ENCODE peak calls at places on chromosome 22, in five cellular contexts. Z is astrocyte of the cerebellum; D is NCI-H1436; H is activated CD4-positive, alpha-beta T cell treated with anti-CD3 and anti-CD28 coated beads, Interleukin-2, amount 50 U/mL, for 24 hours; S is neural progenitor cell. K is an unnamed sample.

GRCh38 chr22:44192098-44192810 is 11.5 kb downstream of the PARVG start:
- DNase-seq in S (peak; percentile 50), Z (no peak), D (no peak), H (no peak), K (peak; percentile 82)

GRCh38 chr22:28351585-28351984 is 328.1 kb downstream of the TTC28 start:
- DNase-seq in Z (no peak), S (no peak), H (no peak), D (peak; percentile 13), K (no peak)

GRCh38 chr22:23859201-23859600 is 1.5 kb downstream of the SLC2A11 start:
- DNase-seq in S (no peak), Z (no peak), H (no peak), D (no peak), K (no peak)

GRCh38 chr22:20867179-20868099 is 8.6 kb downstream of the SNAP29 start:
- DNase-seq in S (no peak), Z (no peak), D (no peak), H (no peak), K (no peak)

GRCh38 chr22:27139935-27140493 is 482.6 kb downstream of the MIAT start:
- DNase-seq in S (peak; percentile 31), H (no peak), D (no peak), Z (peak; percentile 69), K (no peak)

GRCh38 chr22:24760708-24761306 is 13.7 kb downstream of the PIWIL3 start:
- DNase-seq in S (no peak), Z (no peak), D (no peak), H (no peak), K (no peak)

GRCh38 chr22:48902001-48902869 is 925.4 kb downstream of the BRD1 start:
- DNase-seq in H (no peak), D (no peak), S (no peak), Z (no peak), K (peak; percentile 4)

GRCh38 chr22:50201191-50202129 is 649 bp downstream of the SELENOO start:
- DNase-seq in D (no peak), Z (no peak), H (no peak), S (peak; percentile 73), K (peak; percentile 72)

GRCh38 chr22:44550666-44551491 is 52.8 kb upstream of the RTL6 start:
- DNase-seq in H (peak; percentile 7), S (no peak), D (no peak), Z (peak; percentile 51), K (no peak)

K was measured in iPS-NIHi11.